ENCODE peak calls at places on chromosomes 12 and 14, in nine cellular contexts. S is A549, W is body of pancreas, C is HepG2, V is K562, A is gastrocnemius medialis, J is IMR-90, P is HCT116, N is upper lobe of left lung. Z is an unnamed sample.

GRCh38 chr12:9906888-9907287 is 25.3 kb downstream of the CLEC2A start:
- ATAC-seq in S (no peak), W (no peak), C (no peak), V (no peak), A (no peak), J (no peak), P (no peak), N (no peak), Z (no peak)

GRCh38 chr12:80400591-80400991 is 43.4 kb upstream of the PTPRQ start:
- ATAC-seq in S (no peak), W (no peak), C (no peak), V (no peak), A (no peak), J (peak), P (no peak), N (no peak), Z (no peak)

GRCh38 chr12:49109631-49110172 is 945 bp downstream of the LMBR1L start:
- ATAC-seq in S (peak), W (no peak), C (peak), V (peak), A (peak), J (no peak), P (no peak), N (no peak), Z (no peak)

GRCh38 chr14:24243336-24243836 is 963 bp upstream of the TINF2 start:
- ATAC-seq in S (no peak), W (no peak), C (peak), V (peak), A (no peak), J (no peak), P (peak), N (no peak), Z (no peak)

GRCh38 chr12:70964867-70965469 is 44.4 kb upstream of the PTPRR start:
- ATAC-seq in S (no peak), W (no peak), C (no peak), V (peak), A (no peak), J (no peak), P (no peak), N (peak), Z (no peak)

GRCh38 chr14:23443411-23443812 is 8.0 kb upstream of the MYH7 start:
- ATAC-seq in S (no peak), W (no peak), C (no peak), V (no peak), A (no peak), J (no peak), P (no peak), N (no peak), Z (no peak)

GRCh38 chr12:116490481-116490880 is 68.7 kb upstream of the MAP1LC3B2 start:
- ATAC-seq in S (no peak), W (no peak), C (no peak), V (no peak), A (no peak), J (peak), P (no peak), N (no peak), Z (no peak)

GRCh38 chr12:25694072-25694471 is 141.0 kb upstream of the LMNTD1 start:
- ATAC-seq in S (peak), W (no peak), C (no peak), V (peak), A (peak), J (peak), P (no peak), N (no peak), Z (peak)

GRCh38 chr12:49777800-49778748 is 36.7 kb downstream of the TMBIM6 start:
- ATAC-seq in S (peak), W (peak), C (peak), V (peak), A (no peak), J (peak), P (peak), N (peak), Z (no peak)

GRCh38 chr12:92546826-92547348 is 155.9 kb upstream of the PLEKHG7 start:
- ATAC-seq in S (no peak), W (peak), C (peak), V (no peak), A (no peak), J (no peak), P (no peak), N (no peak), Z (no peak)

GRCh38 chr12:630656-631632 is 32.3 kb downstream of the NINJ2 start:
- ATAC-seq in S (no peak), W (no peak), C (no peak), V (no peak), A (no peak), J (no peak), P (no peak), N (peak), Z (peak)
- TF ChIP-seq POLR2A in S (no peak), W (no peak), C (no peak), V (no peak), A (peak), J (no peak), P (no peak), N (no peak), Z (peak)

GRCh38 chr14:90454041-90455000 is 57.5 kb downstream of the CALM1 start:
- ATAC-seq in S (peak), W (peak), C (peak), V (peak), A (peak), J (peak), P (peak), N (peak), Z (peak)
- TF ChIP-seq POLR2A in S (no peak), W (no peak), C (no peak), V (no peak), A (peak), J (no peak), P (no peak), N (no peak), Z (no peak)

DNA sequence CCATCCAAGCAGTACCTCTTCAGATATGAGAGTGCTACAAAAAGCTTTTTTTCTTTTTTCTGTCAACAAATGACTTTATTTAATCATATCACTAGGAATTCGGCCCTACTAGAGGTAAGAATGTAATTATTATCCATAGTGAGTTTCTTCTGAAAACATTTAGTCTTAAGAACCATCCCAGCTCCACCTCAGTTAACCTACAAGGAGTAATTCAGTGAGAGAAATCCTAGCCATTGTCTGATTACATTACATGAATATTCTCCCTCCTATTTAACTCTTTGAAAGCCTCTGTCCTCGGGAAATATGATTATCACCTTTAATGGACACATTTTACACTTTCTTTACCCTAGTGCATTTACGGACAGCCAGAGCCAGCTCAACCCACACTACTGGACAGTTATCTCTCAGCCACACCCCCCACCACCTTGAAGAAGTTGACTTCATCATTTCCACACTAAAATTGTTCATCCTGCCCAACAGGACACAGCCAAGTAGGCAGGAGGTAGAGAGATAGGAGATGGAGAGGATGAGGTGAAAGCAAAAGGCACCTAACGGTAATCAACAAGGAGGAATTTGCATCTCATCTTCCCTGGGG is 1.3 kb downstream of the PPFIA2 start:
- ATAC-seq in S (no peak), W (no peak), C (no peak), V (no peak), A (no peak), J (no peak), P (no peak), N (no peak), Z (no peak)
- TF ChIP-seq POLR2A in S (no peak), W (no peak), C (no peak), V (no peak), A (no peak), J (no peak), P (no peak), N (no peak), Z (no peak)

GRCh38 chr14:83799230-83799629 is 1730.7 kb upstream of the FLRT2 start:
- ATAC-seq in S (no peak), W (no peak), C (no peak), V (no peak), A (no peak), J (no peak), P (no peak), N (no peak), Z (no peak)
- TF ChIP-seq POLR2A in S (no peak), W (no peak), C (no peak), V (no peak), A (no peak), J (no peak), P (no peak), N (no peak), Z (no peak)

DNA sequence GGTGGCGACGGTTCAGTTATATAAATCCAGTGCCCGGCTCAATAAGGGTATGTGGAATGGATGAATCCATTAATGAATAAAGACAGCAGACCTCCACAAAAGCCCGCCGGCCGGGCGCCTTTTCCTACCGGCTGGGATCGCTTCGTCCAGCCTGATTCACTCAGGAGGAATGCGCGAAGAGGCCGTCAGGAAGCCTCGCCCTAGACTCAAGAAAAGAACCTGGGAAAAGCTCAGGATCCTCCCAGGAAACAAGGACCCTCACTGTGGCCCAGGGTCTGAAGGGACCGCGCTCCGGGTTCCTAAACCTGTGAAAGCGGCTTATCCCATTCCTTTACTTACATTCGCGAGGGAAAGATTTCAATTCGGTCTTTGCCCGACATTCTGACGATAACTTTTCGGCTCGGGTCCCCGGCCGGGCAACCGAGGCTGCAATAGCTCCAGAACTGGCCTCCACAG is 257 bp downstream of the ATP6V1D start:
- ATAC-seq in S (peak), W (no peak), C (peak), V (no peak), A (peak), J (peak), P (peak), N (peak), Z (no peak)
- TF ChIP-seq POLR2A in S (no peak), W (peak), C (no peak), V (no peak), A (peak), J (peak), P (no peak), N (peak), Z (peak)

GRCh38 chr12:104285740-104286537 is 17.6 kb upstream of the EID3 start:
- ATAC-seq in S (peak), W (no peak), C (no peak), V (no peak), A (no peak), J (no peak), P (peak), N (peak), Z (no peak)

GRCh38 chr12:104290855-104291254 is 12.7 kb upstream of the EID3 start:
- ATAC-seq in S (no peak), W (no peak), C (no peak), V (no peak), A (no peak), J (no peak), P (no peak), N (no peak), Z (no peak)

GRCh38 chr12:104286538-104287482 is 16.7 kb upstream of the EID3 start:
- ATAC-seq in S (peak), W (peak), C (peak), V (peak), A (peak), J (peak), P (peak), N (peak), Z (peak)

GRCh38 chr12:104290320-104290719 is 13.2 kb upstream of the EID3 start:
- ATAC-seq in S (no peak), W (no peak), C (no peak), V (no peak), A (no peak), J (no peak), P (no peak), N (no peak), Z (no peak)

GRCh38 chr12:104288635-104289258 is 14.8 kb upstream of the EID3 start:
- ATAC-seq in S (peak), W (peak), C (peak), V (peak), A (peak), J (peak), P (peak), N (peak), Z (peak)
- TF ChIP-seq POLR2A in S (peak), W (peak), C (peak), V (peak), A (peak), J (peak), P (peak), N (no peak), Z (peak)

DNA sequence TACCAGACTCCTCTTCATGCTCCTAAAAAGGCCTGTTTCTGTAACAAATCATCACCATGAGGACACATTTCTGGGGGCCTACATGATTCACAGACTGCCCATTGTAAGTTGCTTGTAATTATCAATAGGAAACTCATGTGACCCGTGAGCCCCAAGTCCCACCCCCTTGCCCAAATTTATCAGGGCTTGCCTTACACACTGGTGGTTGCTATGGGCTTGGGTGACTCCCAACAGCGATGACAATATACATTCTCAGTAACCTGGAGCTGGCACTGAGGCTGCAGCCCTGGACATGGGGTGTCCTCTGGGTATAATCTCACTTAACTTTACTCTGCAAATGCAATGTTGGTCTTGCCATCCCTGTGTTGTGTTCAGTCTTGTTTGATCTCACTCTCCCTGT is 149.2 kb downstream of the NRXN3 start:
- ATAC-seq in S (no peak), W (no peak), C (no peak), V (peak), A (no peak), J (no peak), P (no peak), N (no peak), Z (no peak)
- TF ChIP-seq POLR2A in S (no peak), W (no peak), C (no peak), V (no peak), A (no peak), J (no peak), P (no peak), N (no peak), Z (no peak)

GRCh38 chr12:52037248-52037861 is 13.9 kb upstream of the NR4A1 start:
- ATAC-seq in S (no peak), W (peak), C (no peak), V (no peak), A (no peak), J (peak), P (peak), N (no peak), Z (peak)
- TF ChIP-seq POLR2A in S (no peak), W (no peak), C (no peak), V (no peak), A (no peak), J (peak), P (no peak), N (no peak), Z (no peak)

GRCh38 chr14:69845787-69846186 is 33.4 kb upstream of the SMOC1 start:
- ATAC-seq in S (no peak), W (no peak), C (peak), V (no peak), A (no peak), J (no peak), P (no peak), N (no peak), Z (no peak)
- TF ChIP-seq POLR2A in S (no peak), W (no peak), C (no peak), V (no peak), A (no peak), J (no peak), P (no peak), N (no peak), Z (no peak)

DNA sequence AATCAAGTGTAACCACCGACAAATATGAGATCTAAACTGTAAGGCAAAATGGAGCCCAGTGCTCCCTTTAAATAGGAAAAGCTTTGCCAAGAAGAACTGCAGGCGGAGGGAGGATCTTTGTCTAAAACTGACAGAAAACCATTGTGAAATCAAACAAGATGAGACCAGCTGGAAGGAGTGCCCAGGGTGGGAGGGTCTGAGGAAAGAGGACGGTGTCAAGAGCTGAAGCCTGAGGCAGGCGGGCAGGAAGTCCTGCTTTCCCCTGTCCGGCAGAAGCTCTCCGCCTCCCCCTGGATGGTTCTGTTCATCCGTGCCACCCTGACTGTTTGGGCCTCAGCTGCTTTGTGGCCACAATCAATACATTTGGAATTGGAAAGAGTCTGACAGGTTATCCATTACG is 37.5 kb downstream of the CDC42BPB start:
- ATAC-seq in S (no peak), W (no peak), C (no peak), V (no peak), A (no peak), J (no peak), P (no peak), N (no peak), Z (peak)
- TF ChIP-seq POLR2A in S (no peak), W (no peak), C (no peak), V (no peak), A (no peak), J (no peak), P (no peak), N (no peak), Z (no peak)